ENCODE peak calls at places on chromosomes 12 and 14, in nine cellular contexts. O, T, R, U, A, Z, K, B and G are unnamed samples.

GRCh38 chr12:23504641-23505399 is 444.6 kb downstream of the SOX5 start:
- DNase-seq in T (no peak), B (no peak), R (no peak), U (no peak), Z (no peak), K (no peak), A (no peak), O (no peak), G (no peak)

GRCh38 chr12:108620236-108620879 is 13.3 kb downstream of the SELPLG start:
- DNase-seq in O (no peak), U (no peak), B (peak; percentile 86), K (no peak), Z (no peak), A (no peak), T (no peak), R (no peak), G (no peak)

GRCh38 chr12:131129839-131130238 is 176.1 kb downstream of the ADGRD1 start:
- DNase-seq in B (no peak), O (no peak), U (no peak), Z (no peak), K (peak; percentile 40), A (no peak), T (no peak), R (no peak), G (no peak)

GRCh38 chr12:132776816-132777568 is 15.4 kb upstream of the ANKLE2 start:
- DNase-seq in O (no peak), U (no peak), K (no peak), R (no peak), Z (no peak), A (no peak), B (no peak), T (peak; percentile 55), G (peak; percentile 87)

GRCh38 chr12:98329589-98329988 is 185.8 kb upstream of the TMPO start:
- DNase-seq in K (no peak), B (no peak), O (no peak), T (no peak), R (no peak), U (no peak), A (no peak), Z (no peak), G (no peak)

GRCh38 chr12:111826982-111827381 is 15.0 kb upstream of the MAPKAPK5 start:
- DNase-seq in Z (no peak), R (no peak), B (no peak), K (no peak), U (no peak), T (no peak), A (no peak), O (no peak), G (no peak)

GRCh38 chr12:21657336-21658077 is at the start of gene LDHB:
- DNase-seq in O (peak; percentile 95), K (peak; percentile 97), A (peak; percentile 61), U (peak; percentile 89), Z (peak; percentile 97), R (peak; percentile 90), B (peak; percentile 98), T (peak; percentile 89), G (peak; percentile 98)

GRCh38 chr14:31787377-31787776 is 226.2 kb downstream of the NUBPL start:
- DNase-seq in U (no peak), K (no peak), R (no peak), T (no peak), Z (no peak), B (no peak), A (no peak), O (no peak), G (no peak)

GRCh38 chr12:22860926-22861325 is 236.0 kb downstream of the ETNK1 start:
- DNase-seq in B (no peak), T (no peak), A (no peak), O (no peak), U (no peak), Z (no peak), K (no peak), R (no peak), G (no peak)

GRCh38 chr14:68522510-68523325 is 270.1 kb downstream of the ZFP36L1 start:
- DNase-seq in R (no peak), A (no peak), Z (no peak), B (no peak), U (no peak), T (no peak), O (no peak), K (no peak), G (no peak)